ENCODE peak calls at places on chromosomes 16 and 17, in five cellular contexts. W is right lobe of liver; U is GDM1; O is stimulated activated CD4-positive, alpha-beta T cell treated with anti-CD3 and anti-CD28 coated beads, Interleukin-15, amount 100 ng/mL, for 1 hour; P is AML-193. S is an unnamed sample.

GRCh38 chr17:7146115-7146514 is 31.5 kb upstream of the ASGR2 start:
- DNase-seq in W (no peak), U (no peak), O (no peak), P (no peak), S (no peak)

GRCh38 chr17:48646183-48647102 is 20.3 kb upstream of the HOXB9 start:
- DNase-seq in W (no peak), U (no peak), O (no peak), P (no peak), S (no peak)

GRCh38 chr17:16478693-16479092 is 13.3 kb downstream of the LRRC75A start:
- DNase-seq in W (no peak), U (no peak), O (no peak), P (no peak), S (no peak)

GRCh38 chr16:28609631-28610594 is at the start of gene SULT1A1:
- DNase-seq in W (peak), U (peak), O (no peak), P (no peak), S (peak)

GRCh38 chr16:66832661-66833305 is 2.0 kb upstream of the NAE1 start:
- DNase-seq in W (no peak), U (no peak), O (no peak), P (no peak), S (no peak)

GRCh38 chr16:72474511-72475123 is 302.7 kb upstream of the PMFBP1 start:
- DNase-seq in W (no peak), U (no peak), O (no peak), P (no peak), S (no peak)

GRCh38 chr17:57562231-57562630 is 182.9 kb downstream of the CCDC182 start:
- DNase-seq in W (no peak), U (no peak), O (no peak), P (no peak), S (no peak)

GRCh38 chr16:85395913-85396878 is 216.9 kb upstream of the GSE1 start:
- DNase-seq in W (peak), U (no peak), O (no peak), P (no peak), S (peak)

GRCh38 chr17:64773386-64773835 is 111.3 kb upstream of the SMURF2 start:
- DNase-seq in W (no peak), U (no peak), O (no peak), P (no peak), S (no peak)

GRCh38 chr16:66271074-66272060 is 95.1 kb upstream of the CDH5 start:
- DNase-seq in W (peak), U (no peak), O (no peak), P (no peak), S (no peak)

GRCh38 chr17:57372156-57372555 is 115.8 kb downstream of the MSI2 start:
- DNase-seq in W (no peak), U (no peak), O (no peak), P (no peak), S (no peak)

GRCh38 chr17:38761612-38762011 is 9.1 kb downstream of the PSMB3 start:
- DNase-seq in W (no peak), U (no peak), O (no peak), P (peak), S (no peak)

GRCh38 chr16:84810518-84811273 is 9.1 kb upstream of the CRISPLD2 start:
- DNase-seq in W (no peak), U (no peak), O (no peak), P (peak), S (no peak)

GRCh38 chr17:29195465-29196081 is 15.4 kb upstream of the MYO18A start:
- DNase-seq in W (peak), U (peak), O (no peak), P (peak), S (peak)

GRCh38 chr16:89142474-89143197 is 28.9 kb upstream of the CDH15 start:
- DNase-seq in W (no peak), U (no peak), O (no peak), P (no peak), S (no peak)

GRCh38 chr16:49921791-49922456 is 66.0 kb upstream of the ZNF423 start:
- DNase-seq in W (peak), U (no peak), O (no peak), P (peak), S (peak)

GRCh38 chr17:18191967-18192366 is 8.3 kb downstream of the ALKBH5 start:
- DNase-seq in W (no peak), U (no peak), O (no peak), P (no peak), S (no peak)

GRCh38 chr17:46857600-46857999 is 6.2 kb downstream of the WNT9B start:
- DNase-seq in W (no peak), U (no peak), O (no peak), P (no peak), S (no peak)

GRCh38 chr17:75737133-75737962 is 16.1 kb downstream of the ITGB4 start:
- DNase-seq in W (no peak), U (no peak), O (no peak), P (no peak), S (peak)

GRCh38 chr17:20074001-20074400 is 64.8 kb downstream of the SPECC1 start:
- DNase-seq in W (no peak), U (no peak), O (no peak), P (peak), S (no peak)

GRCh38 chr17:56824503-56824902 is 9.2 kb downstream of the C17orf67 start:
- DNase-seq in W (no peak), U (no peak), O (no peak), P (no peak), S (no peak)

GRCh38 chr16:56844056-56844455 is 21.0 kb upstream of the SLC12A3 start:
- DNase-seq in W (peak), U (no peak), O (no peak), P (no peak), S (no peak)

GRCh38 chr17:28763804-28764266 is 20.0 kb downstream of the TRAF4 start:
- DNase-seq in W (peak), U (peak), O (peak), P (peak), S (no peak)

GRCh38 chr16:83728518-83728917 is 79.3 kb upstream of the HSBP1 start:
- DNase-seq in W (no peak), U (no peak), O (no peak), P (no peak), S (no peak)

GRCh38 chr17:2692781-2693135 is 18.8 kb downstream of the CLUH start:
- DNase-seq in W (no peak), U (no peak), O (no peak), P (no peak), S (no peak)

GRCh38 chr16:86854058-86854621 is 275.8 kb downstream of the FOXL1 start:
- DNase-seq in W (no peak), U (no peak), O (no peak), P (no peak), S (no peak)

GRCh38 chr17:35799942-35800341 is 4.5 kb upstream of the MMP28 start:
- DNase-seq in W (peak), U (no peak), O (no peak), P (no peak), S (peak)

GRCh38 chr16:16996830-16997229 is 473.9 kb downstream of the XYLT1 start:
- DNase-seq in W (no peak), U (no peak), O (no peak), P (no peak), S (no peak)

GRCh38 chr17:76307966-76308338 is at the start of gene QRICH2:
- DNase-seq in W (no peak), U (no peak), O (no peak), P (no peak), S (no peak)

GRCh38 chr17:76683011-76683755 is 27.6 kb downstream of the MXRA7 start:
- DNase-seq in W (no peak), U (no peak), O (no peak), P (no peak), S (no peak)

GRCh38 chr17:72989074-72989610 is 103.3 kb downstream of the SLC39A11 start:
- DNase-seq in W (no peak), U (no peak), O (no peak), P (no peak), S (no peak)

GRCh38 chr17:51005768-51006167 is 114.9 kb downstream of the SPAG9 start:
- DNase-seq in W (no peak), U (no peak), O (no peak), P (no peak), S (no peak)

GRCh38 chr16:73023752-73024570 is 24.0 kb downstream of the ZFHX3 start:
- DNase-seq in W (no peak), U (no peak), O (no peak), P (no peak), S (no peak)

GRCh38 chr16:84143784-84144199 is 1.2 kb downstream of the HSDL1 start:
- DNase-seq in W (no peak), U (no peak), O (no peak), P (no peak), S (no peak)

GRCh38 chr17:69141802-69142472 is at the start of gene ABCA6:
- DNase-seq in W (no peak), U (no peak), O (no peak), P (no peak), S (no peak)

GRCh38 chr17:29571486-29571882 is 3.0 kb downstream of the TP53I13 start:
- DNase-seq in W (no peak), U (no peak), O (no peak), P (no peak), S (no peak)

GRCh38 chr17:8122923-8123694 is 797 bp downstream of the HES7 start:
- DNase-seq in W (no peak), U (no peak), O (no peak), P (no peak), S (no peak)

S was measured in lower lobe of right lung.